ENCODE peak calls at places on chromosomes 12 and 14, in six cellular contexts. One of them, this sample, is unnamed.

GRCh38 chr12:30296486-30296885 is 399.2 kb downstream of the IPO8 start:
- DNase-seq in CD8-positive, alpha-beta T cell: no peak
- DNase-seq in fibroblast of lung: no peak
- DNase-seq in left ventricle myocardium inferior: no peak
- DNase-seq in cardiac muscle cell: no peak
- DNase-seq in mesenchymal stem cell: no peak
- DNase-seq in this sample: no peak

GRCh38 chr12:46373303-46374182 is 970 bp upstream of the SLC38A2 start:
- DNase-seq in CD8-positive, alpha-beta T cell: peak; percentile 35
- DNase-seq in cardiac muscle cell: peak; percentile 77
- DNase-seq in fibroblast of lung: peak; percentile 62
- DNase-seq in mesenchymal stem cell: peak; percentile 82
- DNase-seq in left ventricle myocardium inferior: peak; percentile 51
- DNase-seq in this sample: no peak

GRCh38 chr12:120734210-120734609 is 8.6 kb downstream of the ACADS start:
- DNase-seq in cardiac muscle cell: no peak
- DNase-seq in fibroblast of lung: no peak
- DNase-seq in left ventricle myocardium inferior: no peak
- DNase-seq in mesenchymal stem cell: no peak
- DNase-seq in CD8-positive, alpha-beta T cell: no peak
- DNase-seq in this sample: no peak

GRCh38 chr12:130619378-130619970 is 96.6 kb downstream of the RIMBP2 start:
- DNase-seq in mesenchymal stem cell: no peak
- DNase-seq in cardiac muscle cell: no peak
- DNase-seq in fibroblast of lung: no peak
- DNase-seq in left ventricle myocardium inferior: no peak
- DNase-seq in CD8-positive, alpha-beta T cell: no peak
- DNase-seq in this sample: no peak

GRCh38 chr14:77590845-77591506 is 25.5 kb downstream of the SPTLC2 start:
- DNase-seq in left ventricle myocardium inferior: no peak
- DNase-seq in cardiac muscle cell: no peak
- DNase-seq in mesenchymal stem cell: no peak
- DNase-seq in CD8-positive, alpha-beta T cell: no peak
- DNase-seq in fibroblast of lung: no peak
- DNase-seq in this sample: no peak

GRCh38 chr12:228846-229200 is 14.9 kb upstream of the SLC6A12 start:
- DNase-seq in CD8-positive, alpha-beta T cell: no peak
- DNase-seq in left ventricle myocardium inferior: no peak
- DNase-seq in mesenchymal stem cell: no peak
- DNase-seq in fibroblast of lung: no peak
- DNase-seq in cardiac muscle cell: no peak
- DNase-seq in this sample: no peak

GRCh38 chr14:101561145-101561896 is at the start of gene DIO3:
- DNase-seq in cardiac muscle cell: peak; percentile 93
- DNase-seq in mesenchymal stem cell: no peak
- DNase-seq in fibroblast of lung: peak; percentile 44
- DNase-seq in CD8-positive, alpha-beta T cell: no peak
- DNase-seq in left ventricle myocardium inferior: no peak
- DNase-seq in this sample: no peak

GRCh38 chr12:5511644-5512584 is 80.0 kb downstream of the NTF3 start:
- DNase-seq in cardiac muscle cell: peak; percentile 33
- DNase-seq in left ventricle myocardium inferior: peak; percentile 40
- DNase-seq in CD8-positive, alpha-beta T cell: no peak
- DNase-seq in fibroblast of lung: peak; percentile 12
- DNase-seq in mesenchymal stem cell: no peak
- DNase-seq in this sample: no peak

GRCh38 chr12:1660304-1661187 is 30.3 kb upstream of the ADIPOR2 start:
- DNase-seq in cardiac muscle cell: no peak
- DNase-seq in fibroblast of lung: no peak
- DNase-seq in CD8-positive, alpha-beta T cell: peak; percentile 59
- DNase-seq in mesenchymal stem cell: peak; percentile 32
- DNase-seq in left ventricle myocardium inferior: no peak
- DNase-seq in this sample: no peak

GRCh38 chr12:11651785-11652184 is 2.3 kb downstream of the ETV6 start:
- DNase-seq in left ventricle myocardium inferior: no peak
- DNase-seq in CD8-positive, alpha-beta T cell: no peak
- DNase-seq in mesenchymal stem cell: no peak
- DNase-seq in fibroblast of lung: peak; percentile 42
- DNase-seq in cardiac muscle cell: no peak
- DNase-seq in this sample: no peak

GRCh38 chr14:100830681-100831080 is 4.8 kb downstream of the MEG3 start:
- DNase-seq in CD8-positive, alpha-beta T cell: no peak
- DNase-seq in mesenchymal stem cell: no peak
- DNase-seq in cardiac muscle cell: no peak
- DNase-seq in fibroblast of lung: no peak
- DNase-seq in left ventricle myocardium inferior: no peak
- DNase-seq in this sample: no peak

GRCh38 chr12:27236498-27236897 is 7.6 kb upstream of the STK38L start:
- DNase-seq in left ventricle myocardium inferior: no peak
- DNase-seq in cardiac muscle cell: no peak
- DNase-seq in mesenchymal stem cell: peak; percentile 57
- DNase-seq in fibroblast of lung: peak; percentile 30
- DNase-seq in CD8-positive, alpha-beta T cell: no peak
- DNase-seq in this sample: no peak

GRCh38 chr14:55580401-55581010 is 499 bp downstream of the KTN1 start:
- DNase-seq in left ventricle myocardium inferior: peak; percentile 63
- DNase-seq in mesenchymal stem cell: peak; percentile 53
- DNase-seq in fibroblast of lung: no peak
- DNase-seq in cardiac muscle cell: peak; percentile 71
- DNase-seq in CD8-positive, alpha-beta T cell: peak; percentile 58
- DNase-seq in this sample: no peak

GRCh38 chr12:132787877-132788276 is 26.2 kb upstream of the ANKLE2 start:
- DNase-seq in mesenchymal stem cell: no peak
- DNase-seq in fibroblast of lung: no peak
- DNase-seq in left ventricle myocardium inferior: no peak
- DNase-seq in cardiac muscle cell: no peak
- DNase-seq in CD8-positive, alpha-beta T cell: no peak
- DNase-seq in this sample: no peak

GRCh38 chr12:19190292-19191031 is 60.9 kb downstream of the PLEKHA5 start:
- DNase-seq in cardiac muscle cell: no peak
- DNase-seq in CD8-positive, alpha-beta T cell: no peak
- DNase-seq in mesenchymal stem cell: peak; percentile 57
- DNase-seq in left ventricle myocardium inferior: no peak
- DNase-seq in fibroblast of lung: peak; percentile 77
- DNase-seq in this sample: peak; percentile 42

GRCh38 chr12:102347761-102348160 is 132.6 kb downstream of the IGF1 start:
- DNase-seq in cardiac muscle cell: no peak
- DNase-seq in mesenchymal stem cell: no peak
- DNase-seq in fibroblast of lung: no peak
- DNase-seq in left ventricle myocardium inferior: no peak
- DNase-seq in CD8-positive, alpha-beta T cell: no peak
- DNase-seq in this sample: no peak

GRCh38 chr14:95516554-95517209 is at the start of gene SYNE3:
- DNase-seq in fibroblast of lung: no peak
- DNase-seq in left ventricle myocardium inferior: peak; percentile 78
- DNase-seq in CD8-positive, alpha-beta T cell: peak; percentile 46
- DNase-seq in mesenchymal stem cell: no peak
- DNase-seq in cardiac muscle cell: peak; percentile 55
- DNase-seq in this sample: no peak

GRCh38 chr14:63174760-63175191 is 29.5 kb upstream of the RHOJ start:
- DNase-seq in fibroblast of lung: peak; percentile 98
- DNase-seq in CD8-positive, alpha-beta T cell: no peak
- DNase-seq in mesenchymal stem cell: peak; percentile 43
- DNase-seq in left ventricle myocardium inferior: no peak
- DNase-seq in cardiac muscle cell: peak; percentile 58
- DNase-seq in this sample: peak; percentile 80

DNA sequence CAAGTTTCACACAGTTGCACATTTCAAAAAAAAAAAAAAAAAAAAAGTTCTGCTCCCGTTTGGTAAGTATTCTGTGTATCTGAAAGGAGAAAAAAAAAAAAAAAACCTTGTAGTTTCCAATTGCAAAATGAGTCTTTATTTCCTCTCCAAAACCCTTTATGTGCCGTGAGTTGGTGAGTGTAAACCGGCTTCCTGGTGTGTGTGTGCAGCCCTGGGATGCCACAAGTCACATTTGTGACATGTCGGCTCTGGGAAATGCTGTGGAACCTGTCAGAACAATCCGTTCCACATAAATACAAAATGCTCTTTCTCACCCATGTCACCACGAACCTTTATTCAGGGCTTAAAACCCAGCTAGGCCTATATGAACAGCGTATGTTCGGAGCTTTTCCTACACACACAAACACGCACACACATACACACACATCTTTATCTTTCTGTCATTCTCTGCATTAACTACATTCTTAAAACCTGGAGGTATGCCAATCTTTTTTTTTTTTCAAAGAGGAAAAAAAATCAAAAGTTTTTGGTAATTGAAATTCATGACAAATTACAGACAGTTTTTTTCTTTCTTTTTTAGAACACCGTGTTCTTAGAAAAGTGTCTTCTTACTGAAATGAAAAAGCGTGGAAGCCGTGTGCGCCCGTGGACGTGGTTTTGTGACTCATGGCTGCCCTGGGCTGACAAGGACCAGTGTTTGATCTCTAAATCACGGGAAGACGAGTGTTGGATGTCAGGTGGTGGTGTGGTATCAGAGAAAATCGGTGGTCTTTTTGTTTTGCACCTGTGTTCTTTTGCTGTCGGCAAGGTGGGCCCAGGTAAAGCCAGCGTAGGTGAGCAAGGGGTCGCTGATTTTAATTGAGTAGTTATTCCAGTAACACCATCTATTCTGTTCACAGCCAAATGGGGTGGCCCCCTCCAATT is 612.0 kb downstream of the VRK1 start:
- DNase-seq in mesenchymal stem cell: no peak
- DNase-seq in fibroblast of lung: no peak
- DNase-seq in left ventricle myocardium inferior: no peak
- DNase-seq in CD8-positive, alpha-beta T cell: no peak
- DNase-seq in cardiac muscle cell: no peak
- DNase-seq in this sample: no peak
- H3K27me3 ChIP-seq in mesenchymal stem cell: peaks cover 31% of the 10 kb centered on the region
- H3K27me3 ChIP-seq in fibroblast of lung: no peaks in the 10 kb centered on the region
- H3K27me3 ChIP-seq in left ventricle myocardium inferior: peaks cover 98% of the 10 kb centered on the region
- H3K27me3 ChIP-seq in CD8-positive, alpha-beta T cell: peaks cover 9% of the 10 kb centered on the region
- H3K27me3 ChIP-seq in cardiac muscle cell: peaks cover 48% of the 10 kb centered on the region
- H3K27me3 ChIP-seq in this sample: no peaks in the 10 kb centered on the region

GRCh38 chr12:33438025-33438772 is 1.4 kb downstream of the SYT10 start:
- DNase-seq in fibroblast of lung: no peak
- DNase-seq in left ventricle myocardium inferior: no peak
- DNase-seq in CD8-positive, alpha-beta T cell: no peak
- DNase-seq in cardiac muscle cell: peak; percentile 3
- DNase-seq in mesenchymal stem cell: no peak
- DNase-seq in this sample: no peak
- H3K27me3 ChIP-seq in fibroblast of lung: peaks cover 7% of the 10 kb centered on the region
- H3K27me3 ChIP-seq in left ventricle myocardium inferior: peaks cover 67% of the 10 kb centered on the region
- H3K27me3 ChIP-seq in CD8-positive, alpha-beta T cell: no peaks in the 10 kb centered on the region
- H3K27me3 ChIP-seq in cardiac muscle cell: peaks cover 12% of the 10 kb centered on the region
- H3K27me3 ChIP-seq in mesenchymal stem cell: peaks cover 44% of the 10 kb centered on the region
- H3K27me3 ChIP-seq in this sample: peaks cover 15% of the 10 kb centered on the region

GRCh38 chr12:48197549-48197966 is 5.5 kb downstream of the OR10AD1 start:
- DNase-seq in cardiac muscle cell: no peak
- DNase-seq in fibroblast of lung: no peak
- DNase-seq in left ventricle myocardium inferior: no peak
- DNase-seq in mesenchymal stem cell: no peak
- DNase-seq in CD8-positive, alpha-beta T cell: no peak
- DNase-seq in this sample: peak; percentile 51

GRCh38 chr12:48197967-48198618 is 5.0 kb downstream of the OR10AD1 start:
- DNase-seq in CD8-positive, alpha-beta T cell: peak; percentile 88
- DNase-seq in cardiac muscle cell: peak; percentile 85
- DNase-seq in fibroblast of lung: peak; percentile 95
- DNase-seq in mesenchymal stem cell: peak; percentile 85
- DNase-seq in left ventricle myocardium inferior: peak; percentile 99
- DNase-seq in this sample: peak; percentile 92

GRCh38 chr12:48192861-48193260 is 9.4 kb downstream of the CCDC184 start:
- DNase-seq in left ventricle myocardium inferior: no peak
- DNase-seq in fibroblast of lung: peak; percentile 23
- DNase-seq in cardiac muscle cell: no peak
- DNase-seq in mesenchymal stem cell: no peak
- DNase-seq in CD8-positive, alpha-beta T cell: no peak
- DNase-seq in this sample: no peak

GRCh38 chr12:48193623-48194022 is 9.5 kb downstream of the OR10AD1 start:
- DNase-seq in mesenchymal stem cell: no peak
- DNase-seq in left ventricle myocardium inferior: no peak
- DNase-seq in cardiac muscle cell: no peak
- DNase-seq in fibroblast of lung: no peak
- DNase-seq in CD8-positive, alpha-beta T cell: no peak
- DNase-seq in this sample: no peak

DNA sequence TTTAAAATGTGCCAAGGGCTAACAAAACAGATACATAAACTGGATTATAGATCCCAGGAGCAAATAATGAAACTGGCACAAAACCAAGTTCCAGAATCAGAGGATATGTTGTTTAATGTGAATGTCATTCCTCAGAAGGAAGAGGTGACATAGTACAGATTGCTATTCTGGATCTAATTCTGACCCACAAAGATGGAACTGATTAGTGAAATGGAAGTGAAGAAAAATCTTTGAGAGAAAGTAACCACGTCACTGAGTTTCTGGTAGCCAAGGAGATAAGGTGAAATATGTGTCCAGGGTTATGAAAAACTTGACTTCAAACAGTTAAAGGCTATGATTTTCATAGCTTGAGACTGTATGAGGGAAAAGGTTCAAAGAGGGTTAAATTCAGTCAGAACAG is 8.3 kb downstream of the OR10AD1 start:
- DNase-seq in left ventricle myocardium inferior: no peak
- DNase-seq in fibroblast of lung: peak; percentile 43
- DNase-seq in cardiac muscle cell: no peak
- DNase-seq in mesenchymal stem cell: peak; percentile 54
- DNase-seq in CD8-positive, alpha-beta T cell: no peak
- DNase-seq in this sample: no peak
- H3K27me3 ChIP-seq in left ventricle myocardium inferior: no peaks in the 10 kb centered on the region
- H3K27me3 ChIP-seq in fibroblast of lung: peaks cover 3% of the 10 kb centered on the region
- H3K27me3 ChIP-seq in cardiac muscle cell: peaks cover 60% of the 10 kb centered on the region
- H3K27me3 ChIP-seq in mesenchymal stem cell: no peaks in the 10 kb centered on the region
- H3K27me3 ChIP-seq in CD8-positive, alpha-beta T cell: no peaks in the 10 kb centered on the region
- H3K27me3 ChIP-seq in this sample: peaks cover 10% of the 10 kb centered on the region

GRCh38 chr12:62597253-62597652 is 130.6 kb downstream of the MON2 start:
- DNase-seq in left ventricle myocardium inferior: no peak
- DNase-seq in CD8-positive, alpha-beta T cell: no peak
- DNase-seq in cardiac muscle cell: no peak
- DNase-seq in fibroblast of lung: no peak
- DNase-seq in mesenchymal stem cell: no peak
- DNase-seq in this sample: no peak

GRCh38 chr12:62602445-62603060 is 135.9 kb downstream of the MON2 start:
- DNase-seq in left ventricle myocardium inferior: peak; percentile 92
- DNase-seq in fibroblast of lung: peak; percentile 94
- DNase-seq in CD8-positive, alpha-beta T cell: peak; percentile 87
- DNase-seq in mesenchymal stem cell: peak; percentile 92
- DNase-seq in cardiac muscle cell: peak; percentile 91
- DNase-seq in this sample: peak; percentile 82

GRCh38 chr12:62600038-62600437 is 133.4 kb downstream of the MON2 start:
- DNase-seq in mesenchymal stem cell: peak; percentile 30
- DNase-seq in cardiac muscle cell: no peak
- DNase-seq in fibroblast of lung: no peak
- DNase-seq in CD8-positive, alpha-beta T cell: no peak
- DNase-seq in left ventricle myocardium inferior: no peak
- DNase-seq in this sample: no peak

GRCh38 chr12:62601765-62602444 is 135.3 kb downstream of the MON2 start:
- DNase-seq in left ventricle myocardium inferior: no peak
- DNase-seq in fibroblast of lung: no peak
- DNase-seq in mesenchymal stem cell: no peak
- DNase-seq in cardiac muscle cell: no peak
- DNase-seq in CD8-positive, alpha-beta T cell: no peak
- DNase-seq in this sample: no peak

DNA sequence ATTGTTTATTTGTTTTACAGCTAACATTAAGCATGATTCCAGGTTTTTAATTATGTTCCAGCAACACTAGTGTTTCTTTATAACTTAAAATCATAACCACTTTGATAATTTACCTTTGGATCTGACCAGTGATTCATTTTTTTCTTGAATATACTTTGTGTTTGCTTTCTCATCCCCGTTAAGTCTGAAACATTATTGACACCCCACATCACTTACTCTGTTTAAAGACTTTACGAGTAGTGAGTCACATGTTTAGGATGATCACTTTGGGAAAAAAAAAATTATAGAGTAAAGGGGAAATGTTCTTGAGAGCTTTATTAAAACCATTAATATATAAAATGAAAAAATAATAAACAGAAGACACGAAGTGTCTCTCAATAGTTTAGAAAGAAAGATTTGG is 132.2 kb downstream of the MON2 start:
- DNase-seq in cardiac muscle cell: no peak
- DNase-seq in CD8-positive, alpha-beta T cell: no peak
- DNase-seq in mesenchymal stem cell: no peak
- DNase-seq in fibroblast of lung: no peak
- DNase-seq in left ventricle myocardium inferior: no peak
- DNase-seq in this sample: no peak
- H3K27me3 ChIP-seq in cardiac muscle cell: no peaks in the 10 kb centered on the region
- H3K27me3 ChIP-seq in CD8-positive, alpha-beta T cell: no peaks in the 10 kb centered on the region
- H3K27me3 ChIP-seq in mesenchymal stem cell: no peaks in the 10 kb centered on the region
- H3K27me3 ChIP-seq in fibroblast of lung: no peaks in the 10 kb centered on the region
- H3K27me3 ChIP-seq in left ventricle myocardium inferior: no peaks in the 10 kb centered on the region
- H3K27me3 ChIP-seq in this sample: no peaks in the 10 kb centered on the region